ENCODE peak calls at places on chromosomes 4 and X, in four cellular contexts. One of them, this sample, is unnamed.

GRCh38 chr4:160026720-160027119 is 923.8 kb downstream of the RAPGEF2 start:
- DNase-seq in GM20000: no peak
- DNase-seq in NCI-H345: no peak
- DNase-seq in hypothalamus: no peak
- DNase-seq in this sample: no peak

GRCh38 chr4:47451657-47452056 is 11.8 kb downstream of the COMMD8 start:
- DNase-seq in hypothalamus: no peak
- DNase-seq in GM20000: no peak
- DNase-seq in NCI-H345: no peak
- DNase-seq in this sample: no peak

GRCh38 chr4:86307432-86307831 is 52.4 kb downstream of the MAPK10 start:
- DNase-seq in NCI-H345: no peak
- DNase-seq in GM20000: no peak
- DNase-seq in hypothalamus: no peak
- DNase-seq in this sample: no peak

GRCh38 chrX:73448379-73448778 is 1.5 kb downstream of the CDX4 start:
- DNase-seq in GM20000: no peak
- DNase-seq in NCI-H345: no peak
- DNase-seq in hypothalamus: no peak
- DNase-seq in this sample: no peak

GRCh38 chr4:3363411-3364141 is 70.8 kb downstream of the RGS12 start:
- DNase-seq in NCI-H345: no peak
- DNase-seq in GM20000: no peak
- DNase-seq in hypothalamus: no peak
- DNase-seq in this sample: no peak

GRCh38 chr4:138681000-138681604 is 334.5 kb upstream of the NOCT start:
- DNase-seq in GM20000: peak
- DNase-seq in hypothalamus: peak
- DNase-seq in NCI-H345: peak
- DNase-seq in this sample: peak

GRCh38 chrX:151393514-151393913 is 3.5 kb upstream of the VMA21 start:
- DNase-seq in NCI-H345: no peak
- DNase-seq in GM20000: peak
- DNase-seq in hypothalamus: no peak
- DNase-seq in this sample: peak

GRCh38 chr4:61877893-61878292 is 677.8 kb downstream of the ADGRL3 start:
- DNase-seq in GM20000: no peak
- DNase-seq in NCI-H345: no peak
- DNase-seq in hypothalamus: no peak
- DNase-seq in this sample: no peak

GRCh38 chr4:30002345-30002744 is 717.8 kb upstream of the PCDH7 start:
- DNase-seq in GM20000: no peak
- DNase-seq in NCI-H345: no peak
- DNase-seq in hypothalamus: no peak
- DNase-seq in this sample: no peak

GRCh38 chr4:6229671-6230501 is 29.5 kb upstream of the JAKMIP1 start:
- DNase-seq in hypothalamus: no peak
- DNase-seq in NCI-H345: no peak
- DNase-seq in GM20000: no peak
- DNase-seq in this sample: no peak

GRCh38 chr4:183747931-183748664 is 89.0 kb downstream of the TRAPPC11 start:
- DNase-seq in GM20000: no peak
- DNase-seq in NCI-H345: no peak
- DNase-seq in hypothalamus: no peak
- DNase-seq in this sample: no peak

GRCh38 chrX:111447298-111447697 is 35.3 kb upstream of the DCX start:
- DNase-seq in hypothalamus: no peak
- DNase-seq in NCI-H345: peak
- DNase-seq in GM20000: peak
- DNase-seq in this sample: peak

GRCh38 chr4:15438939-15439524 is 11.2 kb downstream of the C1QTNF7 start:
- DNase-seq in GM20000: no peak
- DNase-seq in hypothalamus: no peak
- DNase-seq in NCI-H345: no peak
- DNase-seq in this sample: no peak

GRCh38 chrX:313546-313945 is 5.0 kb downstream of the GTPBP6 start:
- DNase-seq in hypothalamus: no peak
- DNase-seq in GM20000: no peak
- DNase-seq in NCI-H345: no peak
- DNase-seq in this sample: no peak

GRCh38 chr4:159283697-159284492 is 181.0 kb downstream of the RAPGEF2 start:
- DNase-seq in NCI-H345: no peak
- DNase-seq in hypothalamus: no peak
- DNase-seq in GM20000: no peak
- DNase-seq in this sample: no peak

GRCh38 chr4:17688011-17688441 is 73.6 kb downstream of the MED28 start:
- DNase-seq in GM20000: no peak
- DNase-seq in NCI-H345: no peak
- DNase-seq in hypothalamus: peak
- DNase-seq in this sample: peak

GRCh38 chrX:119573840-119574393 is 446 bp upstream of the UBE2A start:
- DNase-seq in NCI-H345: no peak
- DNase-seq in hypothalamus: no peak
- DNase-seq in GM20000: peak
- DNase-seq in this sample: peak

GRCh38 chr4:147492761-147493160 is 11.9 kb downstream of the EDNRA start:
- DNase-seq in NCI-H345: no peak
- DNase-seq in GM20000: peak
- DNase-seq in hypothalamus: no peak
- DNase-seq in this sample: no peak

GRCh38 chrX:915427-916234 is 285.0 kb downstream of the SHOX start:
- DNase-seq in NCI-H345: no peak
- DNase-seq in GM20000: no peak
- DNase-seq in hypothalamus: no peak
- DNase-seq in this sample: no peak

GRCh38 chr4:6031831-6032230 is 13.6 kb upstream of the C4orf50 start:
- DNase-seq in NCI-H345: no peak
- DNase-seq in hypothalamus: no peak
- DNase-seq in GM20000: no peak
- DNase-seq in this sample: no peak

GRCh38 chr4:121070696-121071639 is 1.4 kb downstream of the NDNF start:
- DNase-seq in GM20000: peak
- DNase-seq in hypothalamus: no peak
- DNase-seq in NCI-H345: no peak
- DNase-seq in this sample: peak

GRCh38 chr4:26131053-26131452 is 189.8 kb upstream of the RBPJ start:
- DNase-seq in hypothalamus: no peak
- DNase-seq in GM20000: no peak
- DNase-seq in NCI-H345: no peak
- DNase-seq in this sample: no peak

This sample was measured in GM10248.